ENCODE peak calls at places on chromosomes 11 and 22, in seven cellular contexts. X, Z, K, T, Y, D and N are unnamed samples. For H3K9me3, the result is how much of the 10 kb centered on the place peaks cover.

GRCh38 chr11:79049627-79050238 is 391.1 kb downstream of the TENM4 start:
- DNase-seq in X (no peak), Z (no peak), T (no peak), K (no peak), Y (no peak), D (no peak), N (no peak)

GRCh38 chr22:30513462-30513861 is 8.0 kb upstream of the SEC14L4 start:
- DNase-seq in Y (no peak), T (no peak), Z (no peak), K (no peak), X (no peak), D (no peak), N (no peak)

GRCh38 chr11:84722583-84723108 is 904.5 kb downstream of the DLG2 start:
- DNase-seq in K (peak), X (no peak), T (no peak), D (no peak), Y (no peak), Z (peak), N (peak)

GRCh38 chr22:20957118-20957690 is 9.9 kb upstream of the AIFM3 start:
- DNase-seq in D (no peak), K (peak), Z (peak), X (no peak), T (no peak), Y (no peak), N (no peak)

GRCh38 chr11:64254326-64254725 is 3.0 kb downstream of the PLCB3 start:
- DNase-seq in X (no peak), T (no peak), D (no peak), Y (no peak), Z (no peak), K (no peak), N (no peak)

GRCh38 chr22:31950226-31950625 is 5.9 kb downstream of the YWHAH start:
- DNase-seq in D (no peak), X (no peak), K (peak), T (no peak), Y (no peak), Z (no peak), N (no peak)

GRCh38 chr22:27726726-27727449 is 74.7 kb downstream of the MN1 start:
- DNase-seq in T (peak), Y (no peak), X (no peak), D (no peak), K (peak), Z (no peak), N (peak)

GRCh38 chr11:32140121-32140520 is 49.2 kb downstream of the RCN1 start:
- DNase-seq in D (no peak), X (no peak), Y (no peak), T (no peak), K (no peak), Z (no peak), N (no peak)

GRCh38 chr11:7246179-7246578 is 5.5 kb upstream of the SYT9 start:
- DNase-seq in T (no peak), D (no peak), K (peak), Y (no peak), Z (no peak), X (peak), N (no peak)

GRCh38 chr11:120431633-120432032 is 79.9 kb upstream of the GRIK4 start:
- DNase-seq in T (peak), D (no peak), K (peak), X (no peak), Z (peak), Y (peak), N (peak)

GRCh38 chr22:20566420-20567260 is 59.2 kb downstream of the MED15 start:
- DNase-seq in Z (no peak), T (peak), X (peak), Y (no peak), K (peak), D (peak), N (no peak)

GRCh38 chr22:41564563-41564962 is 3.8 kb downstream of the CSDC2 start:
- DNase-seq in T (no peak), D (no peak), X (peak), K (no peak), Z (no peak), Y (no peak), N (no peak)

GRCh38 chr11:119195680-119196079 is 10.4 kb downstream of the NHERF4 start:
- DNase-seq in X (peak), T (peak), K (peak), Y (peak), Z (peak), D (no peak), N (peak)

GRCh38 chr11:15107730-15108515 is 6.8 kb upstream of the INSC start:
- DNase-seq in T (no peak), Y (no peak), Z (no peak), K (peak), D (no peak), X (peak), N (no peak)

GRCh38 chr11:1881442-1882264 is 10.0 kb downstream of the PRR33 start:
- DNase-seq in Y (no peak), K (no peak), X (no peak), Z (no peak), T (no peak), D (no peak), N (no peak)

GRCh38 chr11:4044971-4045646 is 49.5 kb upstream of the RRM1 start:
- DNase-seq in Y (no peak), D (no peak), Z (no peak), T (no peak), X (peak), K (no peak), N (no peak)

GRCh38 chr11:56819916-56820315 is 71.4 kb upstream of the OR9G4 start:
- DNase-seq in K (no peak), T (no peak), Y (no peak), Z (no peak), D (no peak), X (peak), N (no peak)

GRCh38 chr11:18771266-18772035 is 20.1 kb downstream of the PTPN5 start:
- DNase-seq in T (no peak), X (peak), D (no peak), Z (no peak), Y (no peak), K (no peak), N (no peak)

GRCh38 chr22:24149191-24149590 is 32.1 kb upstream of the SUSD2 start:
- DNase-seq in X (no peak), Y (no peak), D (no peak), Z (no peak), K (no peak), T (no peak), N (no peak)

GRCh38 chr11:67627788-67628624 is 1.7 kb downstream of the NUDT8 start:
- DNase-seq in T (no peak), Y (no peak), K (no peak), D (no peak), Z (no peak), X (no peak), N (no peak)

GRCh38 chr11:26730711-26731460 is 9.0 kb upstream of the SLC5A12 start:
- DNase-seq in T (peak), Y (no peak), X (no peak), K (peak), D (no peak), Z (no peak), N (no peak)

GRCh38 chr11:129333873-129334272 is 41.8 kb upstream of the BARX2 start:
- DNase-seq in Y (no peak), Z (no peak), T (no peak), D (peak), X (no peak), K (peak), N (peak)

GRCh38 chr11:82250047-82250446 is 483.6 kb downstream of the FAM181B start:
- DNase-seq in X (no peak), K (no peak), T (no peak), Y (no peak), Z (no peak), D (no peak), N (no peak)

GRCh38 chr11:130652671-130653335 is 204.4 kb downstream of the ADAMTS15 start:
- DNase-seq in T (peak), D (no peak), Y (no peak), K (peak), Z (no peak), X (no peak), N (peak)

GRCh38 chr11:23644443-23644842 is 784.2 kb upstream of the CCDC179 start:
- DNase-seq in T (no peak), D (no peak), X (no peak), Z (no peak), Y (no peak), K (no peak), N (no peak)

GRCh38 chr11:20669833-20670684 is 673 bp downstream of the NELL1 start:
- DNase-seq in K (no peak), Y (no peak), T (no peak), D (no peak), X (no peak), Z (peak), N (peak)

GRCh38 chr11:122748968-122749687 is 89.2 kb upstream of the CRTAM start:
- DNase-seq in T (peak), D (peak), Y (no peak), Z (no peak), X (peak), K (peak), N (peak)

GRCh38 chr22:31036671-31037550 is 44.2 kb upstream of the SMTN start:
- DNase-seq in K (peak), Y (no peak), X (peak), D (peak), Z (no peak), T (peak), N (peak)

GRCh38 chr22:32237905-32238304 is 17.2 kb downstream of the SLC5A4 start:
- DNase-seq in Y (no peak), D (no peak), X (no peak), K (no peak), Z (no peak), T (no peak), N (no peak)

GRCh38 chr22:29079218-29079901 is 6.5 kb downstream of the KREMEN1 start:
- DNase-seq in X (no peak), K (peak), D (peak), Z (no peak), Y (no peak), T (no peak), N (peak)

GRCh38 chr22:40176921-40177737 is 596 bp upstream of the TNRC6B start:
- DNase-seq in T (peak), D (peak), Y (no peak), K (peak), Z (peak), X (peak), N (peak)

DNA sequence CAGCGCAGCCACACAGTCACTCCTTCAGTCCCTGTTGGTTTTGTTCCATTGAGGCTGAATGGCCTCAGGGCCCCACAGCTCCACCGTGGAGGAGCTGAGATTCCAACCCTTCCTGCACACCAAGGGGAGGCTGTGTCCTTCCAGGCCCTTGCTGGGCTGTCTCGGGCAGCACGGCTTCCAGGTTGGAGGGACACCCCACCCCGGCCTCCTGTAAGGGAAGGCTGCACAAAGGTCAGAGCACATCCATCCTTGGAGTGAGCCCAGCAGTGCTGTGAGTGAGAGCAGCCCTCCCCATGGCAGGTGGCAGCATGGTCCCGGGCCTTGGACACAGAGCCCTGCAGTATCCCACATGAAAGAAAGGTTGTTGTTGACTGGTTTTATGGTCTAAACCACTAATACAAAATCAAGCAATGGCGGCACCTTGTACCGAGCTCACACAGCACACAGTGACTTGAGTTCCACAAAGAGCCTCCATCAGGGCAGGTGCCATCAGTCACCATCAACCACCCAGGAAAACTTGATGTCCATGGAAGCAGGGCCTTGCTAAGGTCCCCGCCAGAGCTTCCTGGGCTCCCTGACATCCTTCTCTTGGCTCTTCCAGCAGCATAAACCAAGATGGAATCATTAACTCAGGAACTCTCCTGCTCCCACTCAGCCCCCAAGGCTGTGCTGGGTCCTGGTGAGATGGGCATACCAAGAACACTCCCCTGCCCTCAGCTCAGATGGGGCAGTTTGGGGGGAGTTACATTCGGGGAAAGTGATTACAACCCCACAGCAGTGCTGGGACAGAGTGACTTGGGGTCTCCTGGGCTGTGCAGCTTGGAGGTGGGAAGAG is 1500.4 kb downstream of the TBC1D22A start:
- DNase-seq in Z (no peak), Y (no peak), D (no peak), X (no peak), K (no peak), T (no peak), N (no peak)
- H3K9me3 ChIP-seq in Z (under half), Y (under half), D (under half), X (half or more), K (under half), T (under half), N (under half)

GRCh38 chr11:103907136-103907535 is 129.3 kb upstream of the DDI1 start:
- DNase-seq in T (no peak), K (no peak), D (no peak), X (no peak), Z (no peak), Y (no peak), N (no peak)
- TF ChIP-seq EZH2 in T (no peak), K (no peak), D (no peak), X (no peak), Z (no peak), Y (no peak), N (no peak)

DNA sequence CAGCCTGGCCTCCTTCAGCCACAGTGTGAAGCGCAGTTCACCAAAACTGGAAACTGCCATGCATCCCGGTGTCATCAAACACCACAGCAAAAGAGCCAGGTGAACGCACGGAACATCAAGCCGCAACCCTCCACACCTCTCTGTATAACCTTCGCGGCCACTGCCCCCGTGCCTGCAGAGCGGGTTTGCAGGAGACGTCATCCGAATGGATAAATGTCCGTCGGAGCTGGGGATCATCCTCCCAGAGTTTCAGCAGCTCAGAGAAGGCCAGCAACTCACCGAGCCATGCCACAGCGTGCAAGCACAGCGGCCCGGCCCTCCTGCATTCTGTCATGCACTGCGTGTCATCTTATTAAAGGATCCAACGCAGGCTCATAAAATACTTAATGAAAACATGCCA is 310.0 kb downstream of the BRD1 start:
- DNase-seq in K (no peak), Z (no peak), T (no peak), D (no peak), Y (no peak), X (no peak), N (no peak)
- H3K9me3 ChIP-seq in K (under half), Z (under half), T (under half), D (under half), Y (under half), X (under half), N (under half)

GRCh38 chr11:17694711-17695110 is 24.7 kb upstream of the MYOD1 start:
- DNase-seq in D (no peak), Y (no peak), K (no peak), Z (no peak), X (no peak), T (no peak), N (no peak)

GRCh38 chr11:17697175-17697949 is 22.0 kb upstream of the MYOD1 start:
- DNase-seq in Y (no peak), Z (no peak), D (no peak), K (no peak), X (no peak), T (no peak), N (no peak)

GRCh38 chr11:17693531-17693930 is 25.8 kb upstream of the MYOD1 start:
- DNase-seq in T (no peak), Y (no peak), K (no peak), Z (no peak), D (no peak), X (no peak), N (no peak)

GRCh38 chr11:17696741-17697140 is 22.6 kb upstream of the MYOD1 start:
- DNase-seq in Y (no peak), T (no peak), X (no peak), D (no peak), Z (no peak), K (no peak), N (no peak)

GRCh38 chr11:17695454-17696441 is 23.6 kb upstream of the MYOD1 start:
- DNase-seq in K (no peak), Z (peak), D (no peak), Y (no peak), X (no peak), T (no peak), N (no peak)
- TF ChIP-seq EZH2 in K (no peak), Z (no peak), D (no peak), Y (no peak), X (no peak), T (peak), N (peak)

GRCh38 chr11:126703661-126704060 is 296.9 kb downstream of the KIRREL3 start:
- DNase-seq in Y (no peak), K (peak), Z (no peak), X (no peak), T (no peak), D (no peak), N (no peak)

GRCh38 chr11:126701555-126701897 is 299.0 kb downstream of the KIRREL3 start:
- DNase-seq in T (no peak), Y (no peak), D (no peak), X (no peak), Z (no peak), K (no peak), N (no peak)

GRCh38 chr11:126702987-126703386 is 297.6 kb downstream of the KIRREL3 start:
- DNase-seq in T (no peak), D (no peak), X (no peak), Y (no peak), K (no peak), Z (no peak), N (no peak)

GRCh38 chr11:126700773-126701554 is 299.6 kb downstream of the KIRREL3 start:
- DNase-seq in T (no peak), Z (no peak), X (no peak), D (no peak), K (peak), Y (no peak), N (no peak)

DNA sequence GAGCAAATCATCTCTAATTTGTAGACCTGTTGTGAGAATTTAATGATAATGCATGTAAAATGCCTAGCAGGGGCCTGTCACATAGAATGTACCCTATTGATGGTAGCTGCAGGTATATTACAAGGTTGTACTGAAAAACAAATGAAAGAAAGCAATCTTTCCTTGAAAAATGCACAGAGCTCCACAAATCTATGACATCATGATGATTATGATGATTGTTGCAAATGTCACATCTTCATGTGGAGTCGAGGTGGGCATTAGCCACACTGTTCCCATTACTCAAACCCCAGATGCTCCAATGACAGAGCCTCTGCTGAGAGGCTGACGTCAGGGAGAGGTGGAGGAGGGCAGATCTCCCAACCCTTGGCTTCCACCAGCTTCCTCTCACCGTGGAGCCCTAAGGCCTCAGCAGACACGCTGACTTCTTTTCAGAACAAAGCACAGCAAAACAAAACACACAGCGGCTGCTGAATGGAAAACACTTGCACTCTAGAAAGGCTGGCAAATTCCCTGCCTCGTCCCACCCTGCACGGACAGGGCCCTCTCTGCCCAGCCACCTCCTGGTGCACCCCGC is 298.3 kb downstream of the KIRREL3 start:
- DNase-seq in Y (no peak), D (no peak), X (no peak), K (no peak), Z (peak), T (no peak), N (no peak)
- H3K9me3 ChIP-seq in Y (under half), D (under half), X (under half), K (under half), Z (under half), T (under half), N (under half)

GRCh38 chr11:116579857-116580727 is 192.7 kb downstream of the BUD13 start:
- DNase-seq in T (no peak), Z (peak), X (no peak), D (no peak), Y (no peak), K (peak), N (no peak)
- TF ChIP-seq EZH2 in T (no peak), Z (peak), X (peak), D (no peak), Y (no peak), K (peak), N (peak)

DNA sequence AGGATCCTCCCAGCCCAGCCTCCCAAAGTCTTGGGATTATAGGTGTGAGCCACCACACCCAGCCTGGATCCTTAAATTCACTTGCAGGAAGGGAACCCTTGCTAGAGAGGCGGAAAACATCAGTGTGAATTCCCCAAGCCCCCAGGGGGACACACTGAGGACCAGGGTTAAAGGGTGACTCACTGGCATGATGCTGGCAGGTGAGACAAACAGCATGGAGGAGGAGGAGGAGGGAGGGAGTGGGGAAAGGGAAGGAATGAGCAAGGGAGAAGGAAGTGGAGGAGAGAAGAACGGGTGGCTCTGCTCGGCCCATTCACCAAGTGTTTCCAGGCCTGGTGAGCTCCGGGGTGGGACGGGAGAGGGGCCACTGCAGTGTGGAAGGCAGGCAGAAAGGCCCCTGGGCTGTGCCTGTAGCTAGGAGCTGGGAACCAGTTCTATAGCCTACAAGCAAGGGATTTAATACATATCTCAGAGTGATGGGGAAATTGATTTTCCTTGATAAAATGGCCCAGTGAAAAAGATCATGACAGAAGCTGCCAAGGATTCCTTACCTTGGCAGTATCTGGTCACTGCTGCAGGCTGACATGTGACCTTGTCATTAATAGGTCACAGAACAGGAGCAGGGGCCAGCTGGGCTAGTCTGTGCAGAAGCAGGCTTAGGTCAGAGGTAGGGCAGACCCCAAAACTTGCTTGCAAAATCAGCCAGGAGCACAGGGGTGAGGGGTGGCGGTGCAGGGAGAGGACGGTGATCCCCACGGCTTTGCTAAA is 370.2 kb downstream of the SHANK2 start:
- DNase-seq in X (no peak), D (no peak), Y (no peak), T (no peak), Z (no peak), K (no peak), N (no peak)
- H3K9me3 ChIP-seq in X (under half), D (under half), Y (under half), T (under half), Z (under half), K (under half), N (under half)

GRCh38 chr11:112033902-112034301 is 8.7 kb downstream of the DLAT start:
- DNase-seq in X (no peak), T (no peak), K (no peak), Y (no peak), Z (no peak), D (no peak), N (no peak)

GRCh38 chr11:112042161-112042960 is 17.2 kb downstream of the DLAT start:
- DNase-seq in X (peak), Z (no peak), D (no peak), K (peak), Y (peak), T (peak), N (peak)

GRCh38 chr11:112042961-112043304 is 17.7 kb downstream of the DLAT start:
- DNase-seq in X (no peak), Z (no peak), Y (no peak), K (no peak), T (no peak), D (no peak), N (no peak)

GRCh38 chr11:112037527-112037926 is 12.3 kb downstream of the DLAT start:
- DNase-seq in Z (no peak), Y (no peak), D (no peak), K (no peak), T (no peak), X (no peak), N (no peak)
- TF ChIP-seq EZH2 in Z (no peak), Y (no peak), D (no peak), K (no peak), T (no peak), X (no peak), N (no peak)